ENCODE peak calls at places on chromosomes 3 and 15, in four cellular contexts. One of them, this sample, is unnamed.
A peak's percentile ranks its signal among the peaks of the same experiment; 100 is the strongest.

GRCh38 chr3:39531681-39532080 is 64.2 kb downstream of the MOBP start:
- DNase-seq in lower leg skin: no peak
- DNase-seq in upper lobe of right lung: no peak
- DNase-seq in NCI-H1092: no peak
- DNase-seq in this sample: peak; percentile 42

GRCh38 chr3:122680381-122681293 is at the start of gene PARP14:
- DNase-seq in lower leg skin: peak; percentile 51
- DNase-seq in upper lobe of right lung: peak; percentile 88
- DNase-seq in NCI-H1092: no peak
- DNase-seq in this sample: peak; percentile 63

GRCh38 chr3:144821583-144821982 is 850.0 kb downstream of the DIPK2A start:
- DNase-seq in lower leg skin: no peak
- DNase-seq in upper lobe of right lung: no peak
- DNase-seq in NCI-H1092: no peak
- DNase-seq in this sample: no peak

GRCh38 chr3:46986055-46986730 is 6.7 kb downstream of the NBEAL2 start:
- DNase-seq in lower leg skin: no peak
- DNase-seq in upper lobe of right lung: no peak
- DNase-seq in NCI-H1092: no peak
- DNase-seq in this sample: no peak

GRCh38 chr15:57873564-57874209 is 167.2 kb downstream of the POLR2M start:
- DNase-seq in lower leg skin: no peak
- DNase-seq in upper lobe of right lung: no peak
- DNase-seq in NCI-H1092: no peak
- DNase-seq in this sample: peak; percentile 71

GRCh38 chr15:53982281-53982680 is 4.0 kb downstream of the UNC13C start:
- DNase-seq in lower leg skin: no peak
- DNase-seq in upper lobe of right lung: no peak
- DNase-seq in NCI-H1092: no peak
- DNase-seq in this sample: no peak

GRCh38 chr3:18740631-18741583 is 315.8 kb upstream of the SATB1 start:
- DNase-seq in lower leg skin: no peak
- DNase-seq in upper lobe of right lung: no peak
- DNase-seq in NCI-H1092: no peak
- DNase-seq in this sample: no peak

GRCh38 chr3:125219261-125219701 is 6.7 kb upstream of the SLC12A8 start:
- DNase-seq in lower leg skin: no peak
- DNase-seq in upper lobe of right lung: no peak
- DNase-seq in NCI-H1092: no peak
- DNase-seq in this sample: no peak

GRCh38 chr3:142947799-142948575 is 15.5 kb downstream of the PAQR9 start:
- DNase-seq in lower leg skin: no peak
- DNase-seq in upper lobe of right lung: no peak
- DNase-seq in NCI-H1092: no peak
- DNase-seq in this sample: no peak

GRCh38 chr3:196771067-196771466 is 31.4 kb downstream of the PAK2 start:
- DNase-seq in lower leg skin: no peak
- DNase-seq in upper lobe of right lung: no peak
- DNase-seq in NCI-H1092: no peak
- DNase-seq in this sample: no peak

GRCh38 chr15:63860161-63860954 is 26.6 kb upstream of the HERC1 start:
- DNase-seq in lower leg skin: no peak
- DNase-seq in upper lobe of right lung: no peak
- DNase-seq in NCI-H1092: no peak
- DNase-seq in this sample: no peak

GRCh38 chr3:29922990-29923746 is 642.3 kb downstream of the RBMS3 start:
- DNase-seq in lower leg skin: peak; percentile 51
- DNase-seq in upper lobe of right lung: no peak
- DNase-seq in NCI-H1092: no peak
- DNase-seq in this sample: peak; percentile 71

GRCh38 chr3:120093923-120094775 is at the start of gene GSK3B:
- DNase-seq in lower leg skin: peak; percentile 67
- DNase-seq in upper lobe of right lung: peak; percentile 99
- DNase-seq in NCI-H1092: peak; percentile 62
- DNase-seq in this sample: peak; percentile 63

GRCh38 chr3:37338500-37338899 is 164.1 kb upstream of the LRRFIP2 start:
- DNase-seq in lower leg skin: no peak
- DNase-seq in upper lobe of right lung: no peak
- DNase-seq in NCI-H1092: no peak
- DNase-seq in this sample: no peak

GRCh38 chr3:165196577-165197561 is 685 bp upstream of the SLITRK3 start:
- DNase-seq in lower leg skin: no peak
- DNase-seq in upper lobe of right lung: peak; percentile 56
- DNase-seq in NCI-H1092: peak; percentile 28
- DNase-seq in this sample: no peak

GRCh38 chr3:193400304-193400703 is 21.8 kb upstream of the ATP13A5 start:
- DNase-seq in lower leg skin: no peak
- DNase-seq in upper lobe of right lung: no peak
- DNase-seq in NCI-H1092: no peak
- DNase-seq in this sample: no peak

GRCh38 chr15:100042558-100042957 is 299.2 kb downstream of the ADAMTS17 start:
- DNase-seq in lower leg skin: no peak
- DNase-seq in upper lobe of right lung: no peak
- DNase-seq in NCI-H1092: no peak
- DNase-seq in this sample: peak; percentile 59

GRCh38 chr3:138331143-138331894 is 1.7 kb upstream of the NME9 start:
- DNase-seq in lower leg skin: no peak
- DNase-seq in upper lobe of right lung: no peak
- DNase-seq in NCI-H1092: no peak
- DNase-seq in this sample: no peak

GRCh38 chr15:83474578-83474977 is 27.4 kb downstream of the SH3GL3 start:
- DNase-seq in lower leg skin: no peak
- DNase-seq in upper lobe of right lung: no peak
- DNase-seq in NCI-H1092: no peak
- DNase-seq in this sample: no peak

GRCh38 chr3:65776494-65776893 is 262.2 kb downstream of the MAGI1 start:
- DNase-seq in lower leg skin: no peak
- DNase-seq in upper lobe of right lung: no peak
- DNase-seq in NCI-H1092: no peak
- DNase-seq in this sample: no peak